ENCODE peak calls at places on chromosomes 13 and 19, in four cellular contexts. V is fibroblast of lung, Y is OCI-LY7, C is heart right ventricle. S is an unnamed sample.

GRCh38 chr19:48636859-48637448 is at the start of gene DBP:
- DNase-seq in V (no peak), Y (no peak), C (no peak), S (no peak)

GRCh38 chr13:85512421-85512820 is 286.8 kb downstream of the SLITRK6 start:
- DNase-seq in V (no peak), Y (no peak), C (no peak), S (no peak)

GRCh38 chr19:21115430-21115829 is 26.4 kb upstream of the ZNF431 start:
- DNase-seq in V (no peak), Y (no peak), C (no peak), S (no peak)

GRCh38 chr19:741506-742131 is 9.3 kb upstream of the MISP start:
- DNase-seq in V (no peak), Y (peak; percentile 51), C (no peak), S (no peak)

GRCh38 chr13:102555914-102556553 is 40.8 kb upstream of the TPP2 start:
- DNase-seq in V (peak; percentile 21), Y (peak; percentile 14), C (no peak), S (no peak)

GRCh38 chr19:36150586-36150985 is 1.7 kb downstream of the COX7A1 start:
- DNase-seq in V (no peak), Y (no peak), C (no peak), S (no peak)

GRCh38 chr13:106038752-106039151 is 496.7 kb downstream of the EFNB2 start:
- DNase-seq in V (peak; percentile 93), Y (no peak), C (no peak), S (no peak)

GRCh38 chr19:16584825-16585801 is 12.9 kb upstream of the SLC35E1 start:
- DNase-seq in V (no peak), Y (peak; percentile 41), C (no peak), S (no peak)

GRCh38 chr13:103788061-103788652 is 721.9 kb upstream of the SLC10A2 start:
- DNase-seq in V (no peak), Y (no peak), C (peak; percentile 21), S (no peak)

GRCh38 chr19:3450796-3451411 is 29.4 kb downstream of the SMIM24 start:
- DNase-seq in V (peak; percentile 100), Y (no peak), C (no peak), S (peak; percentile 76)

GRCh38 chr19:8204961-8205360 is 4.2 kb upstream of the CERS4 start:
- DNase-seq in V (no peak), Y (no peak), C (no peak), S (no peak)

GRCh38 chr13:113001251-113002140 is 32.5 kb downstream of the MCF2L start:
- DNase-seq in V (peak; percentile 17), Y (no peak), C (no peak), S (peak; percentile 72)

GRCh38 chr19:23415034-23415433 is 19.8 kb upstream of the ZNF91 start:
- DNase-seq in V (no peak), Y (no peak), C (no peak), S (no peak)

GRCh38 chr13:75426421-75426820 is 55.5 kb downstream of the TBC1D4 start:
- DNase-seq in V (no peak), Y (no peak), C (no peak), S (no peak)

GRCh38 chr19:11265785-11266236 is 3.5 kb upstream of the DOCK6 start:
- DNase-seq in V (peak; percentile 20), Y (no peak), C (no peak), S (no peak)

GRCh38 chr13:45492538-45492937 is 27.8 kb downstream of the COG3 start:
- DNase-seq in V (no peak), Y (no peak), C (no peak), S (no peak)

GRCh38 chr19:10230155-10230903 is 802 bp downstream of the S1PR2 start:
- DNase-seq in V (peak; percentile 54), Y (no peak), C (peak; percentile 56), S (no peak)

GRCh38 chr13:73075546-73075945 is 16.7 kb downstream of the KLF5 start:
- DNase-seq in V (no peak), Y (no peak), C (no peak), S (no peak)

GRCh38 chr19:41310031-41310831 is at the start of gene CCDC97:
- DNase-seq in V (peak; percentile 83), Y (peak; percentile 93), C (peak; percentile 89), S (peak; percentile 83)

GRCh38 chr13:101970339-101970738 is 431.5 kb downstream of the FGF14 start:
- DNase-seq in V (no peak), Y (no peak), C (no peak), S (no peak)

GRCh38 chr19:1630012-1630411 is 22.4 kb downstream of the TCF3 start:
- DNase-seq in V (no peak), Y (no peak), C (no peak), S (no peak)

GRCh38 chr13:46614582-46614981 is 61.6 kb downstream of the LRCH1 start:
- DNase-seq in V (peak; percentile 62), Y (no peak), C (no peak), S (no peak)

GRCh38 chr13:103883152-103883551 is 816.9 kb upstream of the SLC10A2 start:
- DNase-seq in V (peak; percentile 96), Y (no peak), C (peak; percentile 77), S (peak; percentile 90)

GRCh38 chr19:35872180-35872579 is 3.8 kb downstream of the APLP1 start:
- DNase-seq in V (no peak), Y (peak; percentile 24), C (no peak), S (no peak)

GRCh38 chr19:45153339-45154063 is 7.3 kb downstream of the NKPD1 start:
- DNase-seq in V (peak; percentile 51), Y (peak; percentile 41), C (peak; percentile 40), S (peak; percentile 52)

GRCh38 chr19:5993516-5994406 is 15.8 kb upstream of the RANBP3 start:
- DNase-seq in V (no peak), Y (no peak), C (peak; percentile 75), S (no peak)

GRCh38 chr19:50607874-50608785 is 31.6 kb downstream of the SYT3 start:
- DNase-seq in V (peak; percentile 32), Y (peak; percentile 74), C (peak; percentile 72), S (peak; percentile 99)

GRCh38 chr13:44313674-44314073 is 60.0 kb upstream of the SERP2 start:
- DNase-seq in V (peak; percentile 92), Y (no peak), C (no peak), S (no peak)

GRCh38 chr13:33186851-33187250 is 98.7 kb downstream of the STARD13 start:
- DNase-seq in V (peak; percentile 94), Y (no peak), C (no peak), S (no peak)

GRCh38 chr19:16627928-16628182 is 149 bp downstream of the MED26 start:
- DNase-seq in V (no peak), Y (no peak), C (peak; percentile 32), S (no peak)

DNA sequence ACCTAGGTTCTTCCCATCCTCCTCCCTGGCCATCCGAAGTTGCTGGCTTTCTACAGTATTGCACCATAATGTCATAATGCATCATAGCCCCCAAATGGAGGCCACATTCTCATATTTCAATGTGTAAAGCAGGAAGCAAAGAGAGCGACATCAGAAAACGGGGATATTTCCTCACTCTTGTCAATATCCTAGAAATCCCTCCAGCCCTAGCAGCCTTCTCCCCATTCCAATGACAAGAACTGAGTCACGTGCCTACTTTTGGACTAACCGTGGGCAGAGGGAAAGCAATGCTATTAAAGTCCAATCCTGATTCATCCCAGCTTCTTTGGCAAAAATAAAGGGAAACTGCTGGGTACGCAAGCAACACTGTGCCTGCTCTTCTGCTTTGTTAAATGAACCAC is 4.3 kb upstream of the RAP2A start:
- DNase-seq in V (peak; percentile 67), Y (no peak), C (no peak), S (peak; percentile 66)
- H3K4me3 ChIP-seq in V (peak overlapping the region; percentile 26), Y (no peak overlapping the region), C (no peak overlapping the region), S (peak overlapping the region; percentile 41)

GRCh38 chr13:92621985-92622384 is 604.6 kb upstream of the GPC6 start:
- DNase-seq in V (no peak), Y (no peak), C (no peak), S (no peak)
- H3K4me3 ChIP-seq in V (no peak overlapping the region), Y (no peak overlapping the region), C (no peak overlapping the region), S (no peak overlapping the region)

GRCh38 chr19:58182577-58182988 is 278 bp upstream of the ZNF274 start:
- DNase-seq in V (no peak), Y (peak; percentile 92), C (peak; percentile 89), S (no peak)
- H3K4me3 ChIP-seq in V (peak overlapping the region; percentile 55), Y (peak overlapping the region; percentile 85), C (peak overlapping the region; percentile 92), S (peak overlapping the region; percentile 81)

GRCh38 chr19:29485293-29485692 is 40.5 kb upstream of the VSTM2B start:
- DNase-seq in V (no peak), Y (no peak), C (no peak), S (no peak)
- H3K4me3 ChIP-seq in V (no peak overlapping the region), Y (no peak overlapping the region), C (no peak overlapping the region), S (no peak overlapping the region)

DNA sequence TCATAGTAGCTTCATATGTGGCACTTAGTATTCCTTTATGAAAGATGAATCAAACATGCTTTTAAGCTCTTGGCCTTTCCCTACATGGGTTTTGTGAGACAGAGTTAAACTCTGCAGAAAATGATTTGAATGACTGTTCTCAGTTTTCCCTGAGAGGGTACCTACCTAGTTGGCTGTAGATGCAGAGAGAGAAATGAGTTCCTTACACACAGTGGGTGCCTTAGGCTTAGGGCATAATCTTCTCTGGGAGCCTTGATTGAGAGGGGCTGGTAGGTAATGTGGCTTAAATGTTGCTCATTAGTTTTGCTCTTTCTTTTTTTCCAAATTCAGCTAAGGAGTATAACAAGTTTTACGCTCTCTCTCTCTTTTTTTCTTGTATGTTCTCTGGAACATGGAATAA is 3.0 kb downstream of the URI1 start:
- DNase-seq in V (no peak), Y (no peak), C (no peak), S (no peak)
- H3K4me3 ChIP-seq in V (no peak overlapping the region), Y (peak overlapping the region; percentile 51), C (no peak overlapping the region), S (no peak overlapping the region)

GRCh38 chr13:51020600-51020999 is 90.5 kb downstream of the C13orf42 start:
- DNase-seq in V (no peak), Y (no peak), C (no peak), S (no peak)

GRCh38 chr13:51015973-51016372 is 95.1 kb downstream of the C13orf42 start:
- DNase-seq in V (no peak), Y (no peak), C (no peak), S (no peak)

GRCh38 chr13:51019026-51019425 is 92.0 kb downstream of the C13orf42 start:
- DNase-seq in V (no peak), Y (no peak), C (no peak), S (no peak)

DNA sequence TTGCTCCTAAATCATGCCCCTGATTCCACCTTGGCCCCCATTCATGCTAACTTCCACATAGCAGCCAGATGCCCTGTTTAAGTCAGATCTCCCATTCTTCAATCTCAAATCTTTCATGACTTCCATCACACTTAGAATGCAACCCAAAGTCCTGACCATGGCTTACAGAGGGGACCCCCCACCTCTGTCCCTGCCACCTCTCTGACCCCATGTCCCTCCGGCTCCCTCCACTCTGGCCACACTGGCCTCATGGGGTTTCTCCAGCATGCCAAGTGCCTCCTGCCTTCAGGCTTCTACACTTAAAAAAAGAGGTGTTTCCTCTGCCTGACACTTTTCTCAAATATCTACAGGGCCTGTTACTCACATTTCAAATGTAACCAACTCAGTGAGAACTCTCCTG is 93.6 kb downstream of the C13orf42 start:
- DNase-seq in V (no peak), Y (no peak), C (no peak), S (no peak)
- H3K4me3 ChIP-seq in V (no peak overlapping the region), Y (no peak overlapping the region), C (no peak overlapping the region), S (no peak overlapping the region)